ENCODE peak calls at places on chromosome 13, in nine cellular contexts. A is fibroblast of pulmonary artery, F is cardiac fibroblast, G is body of pancreas, J is uterus, E is tibial nerve, I is adrenal gland, P is pancreas, T is WERI-Rb-1. L is an unnamed sample.

GRCh38 chr13:55500694-55501093 is 1640.0 kb upstream of the PRR20A start:
- DNase-seq in G (no peak), E (no peak), I (no peak), T (no peak), P (no peak), J (no peak), F (no peak), A (no peak), L (no peak)

GRCh38 chr13:77827350-77827749 is 91.3 kb downstream of the EDNRB start:
- DNase-seq in A (peak; percentile 22), I (peak; percentile 47), J (no peak), T (no peak), P (no peak), F (peak; percentile 34), G (no peak), E (peak; percentile 16), L (no peak)

GRCh38 chr13:111372651-111373425 is 52.4 kb downstream of the TEX29 start:
- DNase-seq in T (no peak), G (no peak), F (no peak), J (no peak), A (no peak), E (no peak), I (no peak), P (no peak), L (no peak)

GRCh38 chr13:23554000-23554399 is 16.2 kb upstream of the TNFRSF19 start:
- DNase-seq in G (no peak), F (no peak), I (peak; percentile 12), J (no peak), A (no peak), P (no peak), T (no peak), E (no peak), L (no peak)

GRCh38 chr13:51681037-51681678 is 96.9 kb downstream of the WDFY2 start:
- DNase-seq in E (no peak), F (peak; percentile 54), T (no peak), P (no peak), A (peak; percentile 72), J (no peak), G (no peak), I (no peak), L (no peak)

GRCh38 chr13:94829201-94829600 is 116.9 kb upstream of the SOX21 start:
- DNase-seq in T (peak; percentile 63), A (no peak), J (no peak), P (no peak), I (no peak), G (no peak), E (no peak), F (no peak), L (no peak)

GRCh38 chr13:52127783-52128702 is 830 bp downstream of the NEK5 start:
- DNase-seq in I (peak; percentile 55), G (peak; percentile 72), F (peak; percentile 67), P (peak; percentile 60), A (peak; percentile 68), E (no peak), J (peak; percentile 54), T (peak; percentile 41), L (no peak)

GRCh38 chr13:44218501-44219240 is 155.0 kb upstream of the SERP2 start:
- DNase-seq in T (no peak), J (no peak), F (peak; percentile 70), P (peak; percentile 73), I (peak; percentile 36), A (peak; percentile 67), E (peak; percentile 72), G (peak; percentile 86), L (peak; percentile 72)

GRCh38 chr13:72062566-72062965 is 195.6 kb upstream of the DACH1 start:
- DNase-seq in I (no peak), E (no peak), J (no peak), F (no peak), G (no peak), P (no peak), T (no peak), A (peak; percentile 1), L (no peak)

GRCh38 chr13:114310961-114311360 is 3.3 kb upstream of the CHAMP1 start:
- DNase-seq in G (no peak), P (no peak), F (no peak), I (no peak), E (no peak), A (no peak), T (no peak), J (no peak), L (no peak)

GRCh38 chr13:77345150-77345780 is 18.4 kb upstream of the MYCBP2 start:
- DNase-seq in A (no peak), E (no peak), T (no peak), J (no peak), I (no peak), P (no peak), F (no peak), G (no peak), L (no peak)

GRCh38 chr13:51731759-51732158 is 72.2 kb downstream of the DHRS12 start:
- DNase-seq in I (no peak), G (no peak), J (no peak), E (no peak), P (no peak), A (peak; percentile 81), T (no peak), F (peak; percentile 85), L (no peak)

GRCh38 chr13:114128624-114129522 is 3.5 kb downstream of the RASA3 start:
- DNase-seq in F (peak; percentile 89), I (peak; percentile 76), P (no peak), J (peak; percentile 69), T (no peak), G (peak; percentile 48), A (peak; percentile 91), E (peak; percentile 55), L (no peak)

GRCh38 chr13:79548886-79549285 is 67.9 kb downstream of the NDFIP2 start:
- DNase-seq in G (no peak), F (peak; percentile 35), J (no peak), A (peak; percentile 46), P (no peak), E (no peak), I (no peak), T (no peak), L (no peak)
- TF ChIP-seq CTCF in G (peak; percentile 26), F (peak; percentile 36), J (no peak), A (peak; percentile 50), P (no peak), E (peak; percentile 5), I (no peak), T (no peak), L (no peak)

GRCh38 chr13:85386424-85386823 is 412.8 kb downstream of the SLITRK6 start:
- DNase-seq in P (no peak), I (no peak), T (peak; percentile 52), E (no peak), G (no peak), F (no peak), J (no peak), A (no peak), L (no peak)
- H3K4me3 ChIP-seq in P (no peak overlapping the region), I (no peak overlapping the region), T (peak overlapping the region; percentile 0), E (no peak overlapping the region), G (no peak overlapping the region), F (no peak overlapping the region), J (no peak overlapping the region), A (no peak overlapping the region), L (no peak overlapping the region)

GRCh38 chr13:106087201-106087600 is 448.3 kb downstream of the EFNB2 start:
- DNase-seq in I (no peak), G (no peak), A (no peak), E (no peak), P (no peak), J (no peak), F (no peak), T (no peak), L (no peak)

GRCh38 chr13:106078191-106078590 is 457.3 kb downstream of the EFNB2 start:
- DNase-seq in P (no peak), T (no peak), E (no peak), J (no peak), I (no peak), A (peak; percentile 11), G (no peak), F (peak; percentile 9), L (no peak)

GRCh38 chr13:106088094-106088493 is 447.4 kb downstream of the EFNB2 start:
- DNase-seq in J (no peak), P (no peak), F (no peak), E (no peak), I (no peak), A (no peak), T (no peak), G (no peak), L (no peak)

GRCh38 chr13:106089251-106089940 is 446.1 kb downstream of the EFNB2 start:
- DNase-seq in J (no peak), T (no peak), I (no peak), F (no peak), G (no peak), A (no peak), P (no peak), E (no peak), L (no peak)

GRCh38 chr13:106083620-106084350 is 451.7 kb downstream of the EFNB2 start:
- DNase-seq in E (no peak), I (peak; percentile 5), G (peak; percentile 56), F (peak; percentile 59), J (no peak), P (peak; percentile 17), T (peak; percentile 55), A (peak; percentile 66), L (no peak)
- TF ChIP-seq CTCF in E (no peak), I (no peak), G (peak; percentile 55), F (peak; percentile 82), J (peak; percentile 17), P (peak; percentile 22), T (peak; percentile 85), A (peak; percentile 91), L (peak; percentile 47)

DNA sequence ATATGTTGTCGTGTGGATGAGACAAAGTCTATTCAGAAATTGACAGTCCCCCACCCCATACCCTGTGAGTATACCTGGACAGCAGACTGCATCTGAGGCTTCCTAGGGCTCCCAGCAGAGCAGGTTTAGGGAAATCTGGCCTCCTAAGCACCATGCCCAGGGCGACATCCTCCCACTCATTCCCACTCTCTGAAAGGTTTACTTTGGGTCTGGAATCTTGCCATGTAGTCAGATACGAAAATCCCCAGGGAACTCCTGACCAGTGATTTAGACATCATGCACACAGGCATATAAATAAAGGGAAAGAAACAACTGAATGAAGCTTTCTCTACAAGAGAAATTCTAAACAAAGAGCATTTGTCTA is 717 bp upstream of the NALCN start:
- DNase-seq in I (no peak), P (no peak), G (no peak), F (peak; percentile 45), J (no peak), E (no peak), T (no peak), A (peak; percentile 66), L (no peak)
- H3K4me3 ChIP-seq in I (no peak overlapping the region), P (peak overlapping the region; percentile 43), G (no peak overlapping the region), F (peak overlapping the region; percentile 48), J (no peak overlapping the region), E (peak overlapping the region; percentile 60), T (peak overlapping the region; percentile 77), A (peak overlapping the region; percentile 55), L (peak overlapping the region; percentile 60)

DNA sequence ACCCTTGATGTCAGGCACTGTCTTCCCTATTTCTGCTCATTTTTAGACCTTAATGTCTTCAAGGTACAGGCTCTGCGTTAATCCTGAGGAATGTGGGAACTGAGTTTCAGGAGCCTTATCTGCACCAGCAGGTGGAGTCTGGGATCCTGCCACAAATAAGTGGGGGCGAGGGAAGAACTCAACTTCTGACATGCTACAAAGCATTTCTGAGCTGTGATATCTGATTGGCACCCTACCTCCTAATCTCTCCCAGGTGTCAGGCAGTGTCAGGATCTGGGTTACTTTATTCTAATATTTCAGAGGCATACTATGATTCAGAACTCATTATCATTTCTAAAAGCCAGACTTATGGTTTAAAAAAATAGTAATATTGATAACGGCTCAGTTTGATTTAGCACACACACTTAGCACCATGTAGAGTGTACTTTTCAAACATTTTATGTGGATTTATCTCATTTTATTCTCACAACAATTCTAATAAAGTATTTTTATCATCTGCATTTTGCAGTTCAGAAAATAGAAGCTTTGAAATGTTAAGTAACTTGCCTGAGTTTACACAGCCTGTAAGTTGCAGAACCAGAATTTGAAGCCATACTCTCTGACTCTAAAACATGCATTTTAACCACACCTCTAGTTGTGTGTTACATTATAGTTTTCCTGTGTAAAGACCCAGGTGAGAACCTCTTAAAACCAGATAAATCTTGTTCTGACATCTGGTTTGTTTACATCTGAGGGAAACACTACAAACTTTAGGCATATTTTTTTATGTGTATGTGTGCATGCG is 358.6 kb downstream of the TDRD3 start:
- DNase-seq in A (no peak), J (no peak), F (no peak), T (no peak), E (no peak), G (no peak), I (no peak), P (no peak), L (no peak)
- TF ChIP-seq CTCF in A (no peak), J (no peak), F (no peak), T (no peak), E (no peak), G (no peak), I (no peak), P (no peak), L (no peak)